ENCODE peak calls at places on chromosomes 13 and 19, in nine cellular contexts. A is stimulated activated CD4-positive, alpha-beta T cell treated with anti-CD3 and anti-CD28 coated beads, TNF-alpha, amount 100 ng/mL, for 4 hours; L is astrocyte of the spinal cord; Q is ecto neural progenitor cell; T is posterior cingulate gyrus; K is T follicular helper cell; D is GM18507; O is AG04450; J is NCI-H2171 treated with DMSO at 0.1 percent for 48 hours. W is an unnamed sample.

GRCh38 chr19:5664515-5664914 is 15.8 kb downstream of the MICOS13 start:
- DNase-seq in T (no peak), D (no peak), J (no peak), L (no peak), Q (no peak), A (no peak), K (no peak), O (no peak), W (no peak)

GRCh38 chr13:52001120-52001731 is 10.0 kb downstream of the ATP7B start:
- DNase-seq in D (peak), Q (no peak), T (no peak), J (peak), A (no peak), L (peak), O (peak), K (no peak), W (no peak)

GRCh38 chr13:36432106-36432544 is at the start of gene CCNA1:
- DNase-seq in L (no peak), A (no peak), O (no peak), T (peak), J (no peak), K (no peak), Q (peak), D (no peak), W (no peak)

GRCh38 chr19:33621811-33622504 is at the start of gene CHST8:
- DNase-seq in J (peak), L (no peak), Q (peak), K (no peak), T (peak), A (no peak), O (no peak), D (no peak), W (no peak)

GRCh38 chr13:73730014-73730413 is 404.2 kb downstream of the KLF12 start:
- DNase-seq in D (no peak), K (no peak), A (no peak), Q (no peak), L (no peak), J (no peak), O (no peak), T (no peak), W (no peak)

GRCh38 chr19:15864824-15865223 is 33.0 kb downstream of the CYP4F2 start:
- DNase-seq in Q (no peak), A (no peak), K (no peak), J (no peak), O (no peak), L (no peak), T (no peak), D (no peak), W (no peak)

GRCh38 chr19:40689339-40690049 is 957 bp downstream of the NUMBL start:
- DNase-seq in K (no peak), D (no peak), A (no peak), O (no peak), J (peak), Q (peak), T (peak), L (no peak), W (no peak)

GRCh38 chr13:82501804-82502203 is 1380.5 kb downstream of the SLITRK1 start:
- DNase-seq in D (no peak), T (no peak), O (no peak), Q (no peak), J (no peak), K (no peak), A (no peak), L (no peak), W (no peak)

GRCh38 chr13:75372517-75372916 is 109.5 kb downstream of the TBC1D4 start:
- DNase-seq in Q (no peak), K (no peak), J (peak), A (no peak), D (no peak), L (peak), T (no peak), O (no peak), W (no peak)

GRCh38 chr13:24128962-24129361 is 31.6 kb upstream of the SPATA13 start:
- DNase-seq in J (no peak), O (no peak), L (no peak), T (no peak), D (no peak), Q (no peak), A (no peak), K (no peak), W (no peak)

GRCh38 chr13:79663420-79663819 is 182.5 kb downstream of the NDFIP2 start:
- DNase-seq in A (no peak), Q (no peak), T (no peak), D (no peak), K (no peak), O (no peak), L (no peak), J (no peak), W (no peak)

W was measured in activated T-helper 1 cell treated with Interleukin-2 at 50 U/mL for 16 hours.